ENCODE peak calls at places on chromosome 7, in six cellular contexts. One of them, this sample, is unnamed.

GRCh38 chr7:147547252-147547897 is 1043.2 kb upstream of the C7orf33 start:
- DNase-seq in dorsolateral prefrontal cortex: no peak
- DNase-seq in ovary: no peak
- DNase-seq in stomach: peak; percentile 35
- DNase-seq in B cell: no peak
- DNase-seq in brain microvascular endothelial cell: no peak
- DNase-seq in this sample: no peak

GRCh38 chr7:105309235-105310156 is 79.2 kb downstream of the SRPK2 start:
- DNase-seq in dorsolateral prefrontal cortex: no peak
- DNase-seq in ovary: no peak
- DNase-seq in stomach: no peak
- DNase-seq in B cell: no peak
- DNase-seq in brain microvascular endothelial cell: peak; percentile 6
- DNase-seq in this sample: no peak

GRCh38 chr7:5766321-5766761 is 15.1 kb downstream of the RNF216 start:
- DNase-seq in dorsolateral prefrontal cortex: no peak
- DNase-seq in ovary: no peak
- DNase-seq in stomach: no peak
- DNase-seq in B cell: no peak
- DNase-seq in brain microvascular endothelial cell: peak; percentile 84
- DNase-seq in this sample: no peak

GRCh38 chr7:100576384-100576993 is 2.8 kb upstream of the SAP25 start:
- DNase-seq in dorsolateral prefrontal cortex: no peak
- DNase-seq in ovary: no peak
- DNase-seq in stomach: no peak
- DNase-seq in B cell: no peak
- DNase-seq in brain microvascular endothelial cell: no peak
- DNase-seq in this sample: no peak

GRCh38 chr7:155531686-155532085 is 14.7 kb downstream of the CNPY1 start:
- DNase-seq in dorsolateral prefrontal cortex: no peak
- DNase-seq in ovary: no peak
- DNase-seq in stomach: no peak
- DNase-seq in B cell: no peak
- DNase-seq in brain microvascular endothelial cell: no peak
- DNase-seq in this sample: no peak

GRCh38 chr7:142752376-142753225 is 3.3 kb downstream of the PRSS1 start:
- DNase-seq in dorsolateral prefrontal cortex: no peak
- DNase-seq in ovary: no peak
- DNase-seq in stomach: no peak
- DNase-seq in B cell: no peak
- DNase-seq in brain microvascular endothelial cell: no peak
- DNase-seq in this sample: no peak

GRCh38 chr7:110386914-110387313 is 704.0 kb upstream of the LRRN3 start:
- DNase-seq in dorsolateral prefrontal cortex: no peak
- DNase-seq in ovary: no peak
- DNase-seq in stomach: no peak
- DNase-seq in B cell: no peak
- DNase-seq in brain microvascular endothelial cell: peak; percentile 65
- DNase-seq in this sample: no peak

GRCh38 chr7:26013551-26014083 is 138.4 kb upstream of the NFE2L3 start:
- DNase-seq in dorsolateral prefrontal cortex: no peak
- DNase-seq in ovary: no peak
- DNase-seq in stomach: no peak
- DNase-seq in B cell: no peak
- DNase-seq in brain microvascular endothelial cell: no peak
- DNase-seq in this sample: no peak

GRCh38 chr7:47776335-47776734 is 171.9 kb downstream of the PKD1L1 start:
- DNase-seq in dorsolateral prefrontal cortex: no peak
- DNase-seq in ovary: no peak
- DNase-seq in stomach: no peak
- DNase-seq in B cell: no peak
- DNase-seq in brain microvascular endothelial cell: no peak
- DNase-seq in this sample: no peak

GRCh38 chr7:2923886-2924574 is 79.9 kb upstream of the GNA12 start:
- DNase-seq in dorsolateral prefrontal cortex: no peak
- DNase-seq in ovary: no peak
- DNase-seq in stomach: no peak
- DNase-seq in B cell: no peak
- DNase-seq in brain microvascular endothelial cell: no peak
- DNase-seq in this sample: no peak

GRCh38 chr7:32206987-32207386 is 136.8 kb upstream of the PDE1C start:
- DNase-seq in dorsolateral prefrontal cortex: no peak
- DNase-seq in ovary: no peak
- DNase-seq in stomach: no peak
- DNase-seq in B cell: no peak
- DNase-seq in brain microvascular endothelial cell: peak; percentile 17
- DNase-seq in this sample: no peak

GRCh38 chr7:3561908-3562307 is 260.9 kb downstream of the SDK1 start:
- DNase-seq in dorsolateral prefrontal cortex: no peak
- DNase-seq in ovary: no peak
- DNase-seq in stomach: peak; percentile 54
- DNase-seq in B cell: no peak
- DNase-seq in brain microvascular endothelial cell: no peak
- DNase-seq in this sample: no peak

GRCh38 chr7:1700086-1700485 is 30.0 kb downstream of the ELFN1 start:
- DNase-seq in dorsolateral prefrontal cortex: peak; percentile 9
- DNase-seq in ovary: no peak
- DNase-seq in stomach: no peak
- DNase-seq in B cell: no peak
- DNase-seq in brain microvascular endothelial cell: no peak
- DNase-seq in this sample: no peak

GRCh38 chr7:28083159-28083997 is 97.2 kb downstream of the JAZF1 start:
- DNase-seq in dorsolateral prefrontal cortex: no peak
- DNase-seq in ovary: no peak
- DNase-seq in stomach: no peak
- DNase-seq in B cell: no peak
- DNase-seq in brain microvascular endothelial cell: peak; percentile 40
- DNase-seq in this sample: no peak

GRCh38 chr7:138926241-138926612 is 55.0 kb downstream of the KIAA1549 start:
- DNase-seq in dorsolateral prefrontal cortex: no peak
- DNase-seq in ovary: no peak
- DNase-seq in stomach: no peak
- DNase-seq in B cell: no peak
- DNase-seq in brain microvascular endothelial cell: no peak
- DNase-seq in this sample: no peak

GRCh38 chr7:122485841-122486240 is 181.3 kb upstream of the FEZF1 start:
- DNase-seq in dorsolateral prefrontal cortex: no peak
- DNase-seq in ovary: no peak
- DNase-seq in stomach: no peak
- DNase-seq in B cell: no peak
- DNase-seq in brain microvascular endothelial cell: peak; percentile 13
- DNase-seq in this sample: no peak

GRCh38 chr7:17638727-17639126 is 301.6 kb downstream of the SNX13 start:
- DNase-seq in dorsolateral prefrontal cortex: no peak
- DNase-seq in ovary: no peak
- DNase-seq in stomach: no peak
- DNase-seq in B cell: no peak
- DNase-seq in brain microvascular endothelial cell: no peak
- DNase-seq in this sample: no peak

GRCh38 chr7:16774294-16774693 is 20.7 kb downstream of the TSPAN13 start:
- DNase-seq in dorsolateral prefrontal cortex: no peak
- DNase-seq in ovary: no peak
- DNase-seq in stomach: no peak
- DNase-seq in B cell: no peak
- DNase-seq in brain microvascular endothelial cell: no peak
- DNase-seq in this sample: no peak

GRCh38 chr7:133957860-133958259 is 169.3 kb upstream of the LRGUK start:
- DNase-seq in dorsolateral prefrontal cortex: no peak
- DNase-seq in ovary: no peak
- DNase-seq in stomach: no peak
- DNase-seq in B cell: no peak
- DNase-seq in brain microvascular endothelial cell: no peak
- DNase-seq in this sample: no peak

GRCh38 chr7:4849390-4849789 is 12.4 kb downstream of the PAPOLB start:
- DNase-seq in dorsolateral prefrontal cortex: peak; percentile 49
- DNase-seq in ovary: no peak
- DNase-seq in stomach: no peak
- DNase-seq in B cell: no peak
- DNase-seq in brain microvascular endothelial cell: peak; percentile 60
- DNase-seq in this sample: no peak

GRCh38 chr7:90594791-90595317 is 1.3 kb upstream of the CDK14 start:
- DNase-seq in dorsolateral prefrontal cortex: no peak
- DNase-seq in ovary: peak; percentile 43
- DNase-seq in stomach: no peak
- DNase-seq in B cell: no peak
- DNase-seq in brain microvascular endothelial cell: peak; percentile 90
- DNase-seq in this sample: no peak

GRCh38 chr7:139051655-139052054 is 15.8 kb upstream of the ZC3HAV1L start:
- DNase-seq in dorsolateral prefrontal cortex: no peak
- DNase-seq in ovary: no peak
- DNase-seq in stomach: no peak
- DNase-seq in B cell: no peak
- DNase-seq in brain microvascular endothelial cell: no peak
- DNase-seq in this sample: no peak

GRCh38 chr7:149228831-149229471 is 10.5 kb upstream of the ZNF212 start:
- DNase-seq in dorsolateral prefrontal cortex: no peak
- DNase-seq in ovary: no peak
- DNase-seq in stomach: no peak
- DNase-seq in B cell: no peak
- DNase-seq in brain microvascular endothelial cell: no peak
- DNase-seq in this sample: no peak

GRCh38 chr7:23001610-23002009 is 12.3 kb downstream of the HYCC1 start:
- DNase-seq in dorsolateral prefrontal cortex: no peak
- DNase-seq in ovary: no peak
- DNase-seq in stomach: no peak
- DNase-seq in B cell: no peak
- DNase-seq in brain microvascular endothelial cell: no peak
- DNase-seq in this sample: no peak

GRCh38 chr7:108004220-108005142 is 1.5 kb upstream of the LAMB1 start:
- DNase-seq in dorsolateral prefrontal cortex: no peak
- DNase-seq in ovary: no peak
- DNase-seq in stomach: no peak
- DNase-seq in B cell: no peak
- DNase-seq in brain microvascular endothelial cell: peak; percentile 48
- DNase-seq in this sample: peak; percentile 16

GRCh38 chr7:114206688-114207087 is 207.9 kb upstream of the FOXP2 start:
- DNase-seq in dorsolateral prefrontal cortex: no peak
- DNase-seq in ovary: no peak
- DNase-seq in stomach: no peak
- DNase-seq in B cell: no peak
- DNase-seq in brain microvascular endothelial cell: no peak
- DNase-seq in this sample: no peak

GRCh38 chr7:157422279-157422678 is 85.5 kb downstream of the DNAJB6 start:
- DNase-seq in dorsolateral prefrontal cortex: no peak
- DNase-seq in ovary: no peak
- DNase-seq in stomach: no peak
- DNase-seq in B cell: no peak
- DNase-seq in brain microvascular endothelial cell: no peak
- DNase-seq in this sample: no peak

GRCh38 chr7:100649826-100650565 is 6.3 kb downstream of the ACTL6B start:
- DNase-seq in dorsolateral prefrontal cortex: no peak
- DNase-seq in ovary: no peak
- DNase-seq in stomach: no peak
- DNase-seq in B cell: no peak
- DNase-seq in brain microvascular endothelial cell: no peak
- DNase-seq in this sample: no peak

GRCh38 chr7:15729746-15730145 is 43.3 kb upstream of the MEOX2 start:
- DNase-seq in dorsolateral prefrontal cortex: no peak
- DNase-seq in ovary: no peak
- DNase-seq in stomach: no peak
- DNase-seq in B cell: no peak
- DNase-seq in brain microvascular endothelial cell: no peak
- DNase-seq in this sample: no peak

DNA sequence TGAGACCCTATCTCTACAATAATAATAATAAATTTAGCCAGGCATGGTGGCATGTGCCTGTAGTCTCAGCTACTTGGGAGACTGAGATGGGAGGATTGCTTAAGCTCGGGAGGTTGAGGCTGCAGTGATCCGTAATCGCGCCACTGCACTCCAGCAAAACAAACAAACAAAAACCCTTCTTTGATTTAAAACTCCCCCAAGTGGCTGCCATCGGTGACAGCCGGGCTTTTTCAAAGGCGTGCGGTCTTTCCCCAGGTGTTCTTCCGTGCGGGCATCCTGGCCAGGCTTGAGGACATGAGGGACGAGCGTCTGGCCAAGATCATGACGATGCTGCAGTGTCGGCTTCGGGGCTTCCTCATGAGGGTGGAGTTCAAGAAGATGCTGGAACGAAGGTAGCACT is 1.9 kb upstream of the MYH16 start:
- DNase-seq in dorsolateral prefrontal cortex: no peak
- DNase-seq in ovary: no peak
- DNase-seq in stomach: no peak
- DNase-seq in B cell: no peak
- DNase-seq in brain microvascular endothelial cell: no peak
- DNase-seq in this sample: no peak
- TF ChIP-seq CTCF in dorsolateral prefrontal cortex: no peak
- TF ChIP-seq CTCF in ovary: no peak
- TF ChIP-seq CTCF in stomach: no peak
- TF ChIP-seq CTCF in B cell: no peak
- TF ChIP-seq CTCF in brain microvascular endothelial cell: no peak
- TF ChIP-seq CTCF in this sample: no peak

GRCh38 chr7:130959743-130960207 is 225.8 kb upstream of the KLF14 start:
- DNase-seq in dorsolateral prefrontal cortex: no peak
- DNase-seq in ovary: no peak
- DNase-seq in stomach: no peak
- DNase-seq in B cell: no peak
- DNase-seq in brain microvascular endothelial cell: peak; percentile 83
- DNase-seq in this sample: no peak
- TF ChIP-seq CTCF in dorsolateral prefrontal cortex: peak; percentile 14
- TF ChIP-seq CTCF in ovary: no peak
- TF ChIP-seq CTCF in stomach: no peak
- TF ChIP-seq CTCF in B cell: peak; percentile 27
- TF ChIP-seq CTCF in brain microvascular endothelial cell: peak; percentile 76
- TF ChIP-seq CTCF in this sample: peak; percentile 57

GRCh38 chr7:127632276-127632910 is 14.5 kb upstream of the PAX4 start:
- DNase-seq in dorsolateral prefrontal cortex: no peak
- DNase-seq in ovary: no peak
- DNase-seq in stomach: no peak
- DNase-seq in B cell: no peak
- DNase-seq in brain microvascular endothelial cell: peak; percentile 29
- DNase-seq in this sample: no peak

GRCh38 chr7:127629268-127629854 is 11.4 kb upstream of the PAX4 start:
- DNase-seq in dorsolateral prefrontal cortex: no peak
- DNase-seq in ovary: no peak
- DNase-seq in stomach: peak; percentile 35
- DNase-seq in B cell: no peak
- DNase-seq in brain microvascular endothelial cell: no peak
- DNase-seq in this sample: peak; percentile 45

DNA sequence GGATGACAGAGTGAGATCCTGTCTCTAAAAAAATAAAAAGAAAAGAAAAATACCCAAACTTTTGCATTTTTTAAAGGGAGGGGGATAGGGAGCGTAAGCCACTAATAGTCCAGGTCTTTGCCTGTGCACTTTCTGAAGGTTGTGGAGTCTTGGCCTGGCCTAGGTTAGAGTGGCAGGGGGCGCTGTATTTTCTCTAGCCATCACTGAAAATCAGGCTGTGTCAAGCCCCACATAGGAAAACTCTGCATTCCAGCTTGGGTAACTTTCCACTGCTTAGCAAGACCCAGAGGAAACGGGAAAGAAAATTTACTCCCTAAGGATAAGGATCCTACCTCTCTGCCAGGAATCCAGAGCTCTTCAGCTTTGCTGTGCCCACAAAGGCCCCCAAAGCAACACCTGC is 10.5 kb upstream of the PAX4 start:
- DNase-seq in dorsolateral prefrontal cortex: no peak
- DNase-seq in ovary: no peak
- DNase-seq in stomach: no peak
- DNase-seq in B cell: no peak
- DNase-seq in brain microvascular endothelial cell: no peak
- DNase-seq in this sample: no peak
- TF ChIP-seq CTCF in dorsolateral prefrontal cortex: no peak
- TF ChIP-seq CTCF in ovary: no peak
- TF ChIP-seq CTCF in stomach: no peak
- TF ChIP-seq CTCF in B cell: no peak
- TF ChIP-seq CTCF in brain microvascular endothelial cell: peak; percentile 21
- TF ChIP-seq CTCF in this sample: no peak

GRCh38 chr7:146126767-146127509 is 10.3 kb downstream of the CNTNAP2 start:
- DNase-seq in dorsolateral prefrontal cortex: no peak
- DNase-seq in ovary: no peak
- DNase-seq in stomach: no peak
- DNase-seq in B cell: no peak
- DNase-seq in brain microvascular endothelial cell: no peak
- DNase-seq in this sample: no peak
- TF ChIP-seq CTCF in dorsolateral prefrontal cortex: no peak
- TF ChIP-seq CTCF in ovary: no peak
- TF ChIP-seq CTCF in stomach: no peak
- TF ChIP-seq CTCF in B cell: no peak
- TF ChIP-seq CTCF in brain microvascular endothelial cell: no peak
- TF ChIP-seq CTCF in this sample: no peak